ENCODE peak calls at places on chromosomes 4 and X, in five cellular contexts. One of them, this sample, is unnamed.

GRCh38 chrX:43958529-43958928 is 14.7 kb downstream of the NDP start:
- DNase-seq in nucleus accumbens: no peak
- DNase-seq in sciatic nerve: no peak
- DNase-seq in effector CD4-positive, alpha-beta T cell: peak; percentile 2
- DNase-seq in cerebellar cortex: peak; percentile 93
- DNase-seq in this sample: peak; percentile 2

GRCh38 chrX:31314921-31315320 is 243.1 kb upstream of the FTHL17 start:
- DNase-seq in nucleus accumbens: no peak
- DNase-seq in sciatic nerve: no peak
- DNase-seq in effector CD4-positive, alpha-beta T cell: no peak
- DNase-seq in cerebellar cortex: no peak
- DNase-seq in this sample: no peak

GRCh38 chr4:56505269-56506109 is at the start of gene ARL9:
- DNase-seq in nucleus accumbens: peak; percentile 5
- DNase-seq in sciatic nerve: peak; percentile 66
- DNase-seq in effector CD4-positive, alpha-beta T cell: peak; percentile 49
- DNase-seq in cerebellar cortex: peak; percentile 36
- DNase-seq in this sample: peak; percentile 48

GRCh38 chr4:169968999-169969398 is 57.2 kb downstream of the MFAP3L start:
- DNase-seq in nucleus accumbens: no peak
- DNase-seq in sciatic nerve: no peak
- DNase-seq in effector CD4-positive, alpha-beta T cell: no peak
- DNase-seq in cerebellar cortex: no peak
- DNase-seq in this sample: no peak

GRCh38 chr4:151530230-151530629 is 121.3 kb downstream of the FHIP1A start:
- DNase-seq in nucleus accumbens: no peak
- DNase-seq in sciatic nerve: no peak
- DNase-seq in effector CD4-positive, alpha-beta T cell: no peak
- DNase-seq in cerebellar cortex: no peak
- DNase-seq in this sample: no peak

GRCh38 chr4:38865445-38865844 is 2.2 kb upstream of the FAM114A1 start:
- DNase-seq in nucleus accumbens: no peak
- DNase-seq in sciatic nerve: no peak
- DNase-seq in effector CD4-positive, alpha-beta T cell: no peak
- DNase-seq in cerebellar cortex: no peak
- DNase-seq in this sample: no peak

GRCh38 chrX:24148118-24148517 is 1.4 kb upstream of the ZFX start:
- DNase-seq in nucleus accumbens: no peak
- DNase-seq in sciatic nerve: no peak
- DNase-seq in effector CD4-positive, alpha-beta T cell: no peak
- DNase-seq in cerebellar cortex: no peak
- DNase-seq in this sample: no peak

GRCh38 chr4:1031956-1032795 is 20.8 kb downstream of the FGFRL1 start:
- DNase-seq in nucleus accumbens: no peak
- DNase-seq in sciatic nerve: no peak
- DNase-seq in effector CD4-positive, alpha-beta T cell: no peak
- DNase-seq in cerebellar cortex: no peak
- DNase-seq in this sample: no peak

GRCh38 chr4:104395219-104395618 is 99.5 kb downstream of the CXXC4 start:
- DNase-seq in nucleus accumbens: no peak
- DNase-seq in sciatic nerve: no peak
- DNase-seq in effector CD4-positive, alpha-beta T cell: no peak
- DNase-seq in cerebellar cortex: no peak
- DNase-seq in this sample: no peak

GRCh38 chr4:89056292-89056952 is 563 bp downstream of the FAM13A start:
- DNase-seq in nucleus accumbens: no peak
- DNase-seq in sciatic nerve: no peak
- DNase-seq in effector CD4-positive, alpha-beta T cell: no peak
- DNase-seq in cerebellar cortex: no peak
- DNase-seq in this sample: no peak

GRCh38 chr4:13539047-13539720 is 5.1 kb downstream of the NKX3-2 start:
- DNase-seq in nucleus accumbens: no peak
- DNase-seq in sciatic nerve: peak; percentile 47
- DNase-seq in effector CD4-positive, alpha-beta T cell: no peak
- DNase-seq in cerebellar cortex: no peak
- DNase-seq in this sample: no peak